ENCODE peak calls at places on chromosomes 2 and 18, in six cellular contexts. N, T, R, L, X and W are unnamed samples.
A peak's percentile ranks its signal among the peaks of the same experiment; 100 is the strongest.

GRCh38 chr2:97950329-97951154 is 45.2 kb downstream of the TMEM131 start:
- DNase-seq in N (peak; percentile 85), T (peak; percentile 17), R (peak; percentile 56), L (no peak), X (no peak), W (no peak)

GRCh38 chr18:64115906-64116305 is 33.0 kb downstream of the LINC00305 start:
- DNase-seq in N (peak; percentile 11), T (no peak), R (no peak), L (no peak), X (no peak), W (no peak)

GRCh38 chr2:14587119-14587518 is 45.4 kb upstream of the LRATD1 start:
- DNase-seq in N (no peak), T (peak; percentile 18), R (no peak), L (no peak), X (no peak), W (no peak)

GRCh38 chr2:177906041-177906718 is 166.4 kb downstream of the PDE11A start:
- DNase-seq in N (peak; percentile 67), T (peak; percentile 34), R (no peak), L (peak; percentile 1), X (peak; percentile 67), W (peak; percentile 65)

GRCh38 chr2:225354281-225354774 is 45.2 kb upstream of the NYAP2 start:
- DNase-seq in N (no peak), T (no peak), R (no peak), L (no peak), X (no peak), W (no peak)

GRCh38 chr2:54967269-54967668 is 83.0 kb downstream of the RTN4 start:
- DNase-seq in N (no peak), T (no peak), R (no peak), L (no peak), X (no peak), W (no peak)

GRCh38 chr2:190121971-190122370 is 59.4 kb upstream of the MSTN start:
- DNase-seq in N (peak; percentile 27), T (peak; percentile 11), R (no peak), L (no peak), X (no peak), W (no peak)

GRCh38 chr2:160209457-160209856 is 9.4 kb upstream of the ITGB6 start:
- DNase-seq in N (peak; percentile 91), T (no peak), R (peak; percentile 44), L (no peak), X (no peak), W (no peak)

GRCh38 chr2:78281164-78281563 is 744.3 kb upstream of the REG3G start:
- DNase-seq in N (no peak), T (no peak), R (no peak), L (no peak), X (no peak), W (no peak)

GRCh38 chr2:168185583-168186274 is 61.7 kb downstream of the STK39 start:
- DNase-seq in N (no peak), T (no peak), R (no peak), L (no peak), X (no peak), W (no peak)